ENCODE peak calls at places on chromosome 18, in seven cellular contexts. T, W, K, F, L, J and R are unnamed samples.

GRCh38 chr18:43159091-43159490 is 43.6 kb upstream of the RIT2 start:
- DNase-seq in T (no peak), W (no peak), K (no peak), F (peak), L (no peak), J (no peak), R (no peak)

GRCh38 chr18:40058811-40059570 is 1896.0 kb upstream of the PIK3C3 start:
- DNase-seq in T (no peak), W (no peak), K (no peak), F (no peak), L (no peak), J (no peak), R (no peak)

GRCh38 chr18:76686737-76687231 is 135.6 kb upstream of the ZNF236 start:
- DNase-seq in T (no peak), W (no peak), K (peak), F (peak), L (no peak), J (peak), R (peak)

GRCh38 chr18:40004246-40004645 is 1950.8 kb upstream of the PIK3C3 start:
- DNase-seq in T (no peak), W (no peak), K (no peak), F (no peak), L (no peak), J (no peak), R (no peak)

GRCh38 chr18:31793531-31793930 is 32.9 kb upstream of the SLC25A52 start:
- DNase-seq in T (no peak), W (no peak), K (no peak), F (no peak), L (no peak), J (no peak), R (no peak)

GRCh38 chr18:39753178-39753577 is 2187.6 kb upstream of the CELF4 start:
- DNase-seq in T (no peak), W (no peak), K (no peak), F (no peak), L (no peak), J (no peak), R (no peak)

GRCh38 chr18:26721876-26722581 is 143.5 kb downstream of the AQP4 start:
- DNase-seq in T (no peak), W (no peak), K (no peak), F (no peak), L (no peak), J (no peak), R (no peak)

GRCh38 chr18:34352385-34353163 is 127.9 kb upstream of the NOL4 start:
- DNase-seq in T (no peak), W (no peak), K (no peak), F (no peak), L (no peak), J (no peak), R (no peak)

GRCh38 chr18:38539373-38539772 is 973.8 kb upstream of the CELF4 start:
- DNase-seq in T (no peak), W (no peak), K (no peak), F (no peak), L (no peak), J (no peak), R (no peak)

GRCh38 chr18:36821681-36822080 is 7.1 kb downstream of the TPGS2 start:
- DNase-seq in T (no peak), W (no peak), K (no peak), F (peak), L (no peak), J (no peak), R (no peak)

GRCh38 chr18:24734058-24734457 is 273.6 kb downstream of the HRH4 start:
- DNase-seq in T (no peak), W (no peak), K (no peak), F (no peak), L (no peak), J (no peak), R (peak)

GRCh38 chr18:10249270-10249669 is 205.2 kb upstream of the APCDD1 start:
- DNase-seq in T (no peak), W (no peak), K (no peak), F (no peak), L (no peak), J (no peak), R (no peak)

GRCh38 chr18:33404244-33404873 is 36.2 kb downstream of the CCDC178 start:
- DNase-seq in T (no peak), W (no peak), K (no peak), F (no peak), L (no peak), J (no peak), R (no peak)

GRCh38 chr18:7512326-7512725 is 54.8 kb upstream of the PTPRM start:
- DNase-seq in T (no peak), W (no peak), K (no peak), F (peak), L (no peak), J (no peak), R (peak)

GRCh38 chr18:50571606-50572005 is 11.7 kb downstream of the MAPK4 start:
- DNase-seq in T (no peak), W (no peak), K (no peak), F (no peak), L (no peak), J (no peak), R (no peak)

GRCh38 chr18:13525381-13526029 is 200.9 kb downstream of the FAM210A start:
- DNase-seq in T (no peak), W (no peak), K (no peak), F (no peak), L (no peak), J (no peak), R (no peak)

GRCh38 chr18:36406805-36407204 is 109.3 kb downstream of the FHOD3 start:
- DNase-seq in T (no peak), W (no peak), K (no peak), F (no peak), L (no peak), J (no peak), R (no peak)